ENCODE peak calls at places on chromosomes 3 and 15, in six cellular contexts. A is pancreas; Z is midbrain; S is stimulated activated CD4-positive, alpha-beta T cell treated with anti-CD3 and anti-CD28 coated beads, Interleukin-15, amount 100 ng/mL, for 24 hours; C is bronchial epithelial cell; H is GM03348. M is an unnamed sample.

GRCh38 chr3:149479621-149480325 is 5.3 kb downstream of the TM4SF4 start:
- DNase-seq in S (no peak), A (no peak), H (no peak), Z (no peak), C (no peak), M (no peak)

GRCh38 chr3:79354179-79354688 is 413.6 kb downstream of the ROBO1 start:
- DNase-seq in Z (no peak), H (no peak), A (no peak), C (no peak), S (no peak), M (no peak)

GRCh38 chr3:163056874-163057497 is 1560.4 kb downstream of the OTOL1 start:
- DNase-seq in C (peak; percentile 32), Z (peak; percentile 15), H (peak; percentile 55), S (peak; percentile 32), A (no peak), M (peak; percentile 26)

GRCh38 chr15:64813075-64813474 is 12.4 kb downstream of the PIF1 start:
- DNase-seq in A (no peak), C (no peak), Z (no peak), H (no peak), S (no peak), M (no peak)

GRCh38 chr15:33649217-33649933 is 318.9 kb upstream of the CHRM5 start:
- DNase-seq in C (no peak), H (no peak), S (peak; percentile 33), Z (no peak), A (no peak), M (no peak)

GRCh38 chr3:72448858-72449257 is 399.4 kb downstream of the SHQ1 start:
- DNase-seq in A (no peak), S (no peak), H (no peak), Z (no peak), C (peak; percentile 44), M (no peak)

GRCh38 chr3:52058111-52058510 is 1.7 kb upstream of the DUSP7 start:
- DNase-seq in A (no peak), H (no peak), Z (no peak), C (no peak), S (no peak), M (no peak)

GRCh38 chr15:40235201-40235890 is 3.5 kb upstream of the PAK6 start:
- DNase-seq in S (no peak), H (no peak), Z (peak; percentile 13), A (no peak), C (no peak), M (no peak)

GRCh38 chr15:58392611-58393161 is 39.1 kb upstream of the LIPC start:
- DNase-seq in C (no peak), S (no peak), Z (no peak), A (no peak), H (no peak), M (no peak)

GRCh38 chr3:177295116-177295515 is 97.8 kb upstream of the TBL1XR1 start:
- DNase-seq in A (no peak), S (no peak), Z (no peak), C (peak; percentile 96), H (no peak), M (no peak)

GRCh38 chr15:57356636-57357035 is 19.7 kb upstream of the CGNL1 start:
- DNase-seq in A (no peak), S (no peak), H (peak; percentile 52), Z (no peak), C (peak; percentile 66), M (no peak)

GRCh38 chr15:67303490-67304363 is 49.1 kb downstream of the IQCH start:
- DNase-seq in C (peak; percentile 51), Z (peak; percentile 2), S (no peak), H (peak; percentile 11), A (no peak), M (no peak)

GRCh38 chr15:40291088-40291574 is 8.3 kb upstream of the ANKRD63 start:
- DNase-seq in H (peak; percentile 86), C (peak; percentile 43), Z (no peak), S (no peak), A (peak; percentile 65), M (no peak)

GRCh38 chr3:184233127-184233843 is 3.9 kb downstream of the VWA5B2 start:
- DNase-seq in H (no peak), A (no peak), S (no peak), Z (no peak), C (no peak), M (no peak)

GRCh38 chr3:42539871-42540714 is 37.6 kb downstream of the VIPR1 start:
- DNase-seq in A (peak; percentile 92), S (peak; percentile 74), H (peak; percentile 56), C (peak; percentile 48), Z (peak; percentile 6), M (peak; percentile 77)

GRCh38 chr15:39587291-39587909 is 6.5 kb downstream of the THBS1 start:
- DNase-seq in S (no peak), H (no peak), Z (no peak), C (no peak), A (no peak), M (no peak)

GRCh38 chr3:45499529-45499928 is 95.0 kb upstream of the LIMD1 start:
- DNase-seq in A (no peak), S (no peak), Z (peak; percentile 22), H (peak; percentile 72), C (peak; percentile 62), M (no peak)

GRCh38 chr3:140630866-140631265 is 47.0 kb upstream of the TRIM42 start:
- DNase-seq in A (no peak), Z (no peak), S (no peak), H (no peak), C (peak; percentile 13), M (no peak)

GRCh38 chr3:20546636-20547035 is 360.6 kb upstream of the SGO1 start:
- DNase-seq in Z (no peak), H (peak; percentile 23), S (no peak), C (no peak), A (no peak), M (no peak)

GRCh38 chr3:104642827-104643226 is 723.9 kb upstream of the ALCAM start:
- DNase-seq in S (no peak), H (no peak), Z (no peak), A (no peak), C (no peak), M (no peak)

GRCh38 chr3:95228416-95228815 is 1165.6 kb downstream of the NSUN3 start:
- DNase-seq in A (no peak), S (no peak), C (peak; percentile 1), H (no peak), Z (no peak), M (no peak)

GRCh38 chr3:154307363-154307762 is 16.9 kb downstream of the DHX36 start:
- DNase-seq in S (no peak), H (no peak), A (no peak), Z (no peak), C (no peak), M (no peak)

GRCh38 chr15:32987067-32987466 is 207.4 kb downstream of the FMN1 start:
- DNase-seq in C (no peak), S (no peak), H (no peak), A (no peak), Z (no peak), M (no peak)

GRCh38 chr15:69217381-69217780 is 56.9 kb downstream of the GLCE start:
- DNase-seq in Z (no peak), C (no peak), H (no peak), A (no peak), S (no peak), M (no peak)

GRCh38 chr15:99993262-99993661 is 260.0 kb upstream of the LYSMD4 start:
- DNase-seq in A (no peak), C (no peak), Z (no peak), S (no peak), H (no peak), M (no peak)

GRCh38 chr15:22884344-22884743 is 45.9 kb downstream of the NIPA2 start:
- DNase-seq in H (no peak), Z (no peak), S (no peak), A (no peak), C (no peak), M (peak; percentile 13)

GRCh38 chr3:88188436-88188835 is 38.7 kb downstream of the C3orf38 start:
- DNase-seq in A (no peak), C (no peak), S (no peak), Z (peak; percentile 63), H (no peak), M (no peak)

GRCh38 chr3:105984837-105985236 is 116.0 kb upstream of the CBLB start:
- DNase-seq in S (no peak), C (no peak), H (no peak), A (no peak), Z (no peak), M (no peak)

GRCh38 chr3:50340404-50341329 is at the start of gene RASSF1:
- DNase-seq in Z (no peak), H (peak; percentile 87), A (peak; percentile 63), C (peak; percentile 42), S (peak; percentile 89), M (peak; percentile 85)

GRCh38 chr15:97750071-97750470 is 210.4 kb upstream of the ARRDC4 start:
- DNase-seq in Z (no peak), C (no peak), A (no peak), S (no peak), H (no peak), M (no peak)

GRCh38 chr3:60086811-60087210 is 1037.0 kb upstream of the CFAP20DC start:
- DNase-seq in C (peak; percentile 53), H (peak; percentile 36), Z (no peak), S (peak; percentile 62), A (no peak), M (peak; percentile 30)

GRCh38 chr3:132004571-132004970 is 30.2 kb downstream of the CPNE4 start:
- DNase-seq in A (no peak), H (no peak), C (no peak), Z (no peak), S (no peak), M (no peak)

GRCh38 chr15:88083828-88084760 is 172.4 kb downstream of the NTRK3 start:
- DNase-seq in A (no peak), C (no peak), H (peak; percentile 58), S (no peak), Z (no peak), M (no peak)